ENCODE peak calls at places on chromosome 5, in seven cellular contexts. H is ovary; C is CD8-positive, alpha-beta T cell; O is NCI-H748 treated with DMSO at 0.1 percent for 48 hours; P is upper lobe of right lung; E is psoas muscle; J is stimulated activated CD4-positive, alpha-beta T cell treated with anti-CD3 and anti-CD28 coated beads, Interleukin-15, amount 100 ng/mL, for 1 hour. Q is an unnamed sample.

GRCh38 chr5:133962801-133963476 is 5.5 kb downstream of the C5orf15 start:
- DNase-seq in H (no peak), C (no peak), O (no peak), P (no peak), E (no peak), J (no peak), Q (no peak)

GRCh38 chr5:39584921-39585320 is 160.1 kb upstream of the DAB2 start:
- DNase-seq in H (no peak), C (no peak), O (no peak), P (no peak), E (no peak), J (no peak), Q (no peak)

GRCh38 chr5:149310947-149311675 is 34.2 kb upstream of the GRPEL2 start:
- DNase-seq in H (no peak), C (no peak), O (no peak), P (no peak), E (peak), J (no peak), Q (no peak)

GRCh38 chr5:134403951-134404350 is 7.7 kb downstream of the CDKN2AIPNL start:
- DNase-seq in H (no peak), C (no peak), O (no peak), P (no peak), E (no peak), J (no peak), Q (no peak)

GRCh38 chr5:125722550-125722949 is 700.7 kb upstream of the GRAMD2B start:
- DNase-seq in H (no peak), C (no peak), O (no peak), P (no peak), E (no peak), J (no peak), Q (no peak)

GRCh38 chr5:150054569-150054968 is 31.8 kb downstream of the CSF1R start:
- DNase-seq in H (no peak), C (no peak), O (no peak), P (no peak), E (no peak), J (no peak), Q (no peak)

GRCh38 chr5:153147891-153148623 is 342.4 kb upstream of the GRIA1 start:
- DNase-seq in H (no peak), C (no peak), O (peak), P (no peak), E (no peak), J (no peak), Q (peak)

GRCh38 chr5:151406322-151406947 is 41.0 kb upstream of the SLC36A1 start:
- DNase-seq in H (no peak), C (no peak), O (no peak), P (no peak), E (no peak), J (no peak), Q (no peak)

GRCh38 chr5:168114444-168115017 is 176.9 kb upstream of the WWC1 start:
- DNase-seq in H (no peak), C (no peak), O (peak), P (peak), E (no peak), J (no peak), Q (peak)

GRCh38 chr5:179267071-179267670 is 78.1 kb downstream of the ADAMTS2 start:
- DNase-seq in H (no peak), C (no peak), O (no peak), P (peak), E (peak), J (no peak), Q (peak)

GRCh38 chr5:82347213-82347947 is 69.2 kb upstream of the RPS23 start:
- DNase-seq in H (peak), C (no peak), O (no peak), P (no peak), E (peak), J (no peak), Q (peak)

GRCh38 chr5:158637039-158637438 is 462.7 kb downstream of the EBF1 start:
- DNase-seq in H (no peak), C (no peak), O (no peak), P (no peak), E (no peak), J (no peak), Q (no peak)

GRCh38 chr5:98770158-98770910 is 3.1 kb upstream of the RGMB start:
- DNase-seq in H (peak), C (peak), O (peak), P (peak), E (peak), J (peak), Q (peak)

GRCh38 chr5:167294861-167295685 is 996.4 kb upstream of the WWC1 start:
- DNase-seq in H (no peak), C (no peak), O (no peak), P (no peak), E (no peak), J (no peak), Q (no peak)

GRCh38 chr5:1551426-1551825 is 27.7 kb upstream of the LPCAT1 start:
- DNase-seq in H (no peak), C (no peak), O (no peak), P (no peak), E (no peak), J (no peak), Q (peak)

GRCh38 chr5:125696762-125697161 is 726.4 kb upstream of the GRAMD2B start:
- DNase-seq in H (no peak), C (no peak), O (no peak), P (no peak), E (no peak), J (no peak), Q (no peak)

GRCh38 chr5:117863589-117864296 is 1124.6 kb downstream of the DTWD2 start:
- DNase-seq in H (no peak), C (no peak), O (no peak), P (no peak), E (no peak), J (no peak), Q (no peak)

GRCh38 chr5:9775339-9775738 is 145.2 kb upstream of the TAS2R1 start:
- DNase-seq in H (no peak), C (no peak), O (no peak), P (no peak), E (no peak), J (no peak), Q (no peak)

GRCh38 chr5:29412979-29413378 is 1780.5 kb upstream of the CDH6 start:
- DNase-seq in H (no peak), C (no peak), O (no peak), P (no peak), E (no peak), J (no peak), Q (no peak)

GRCh38 chr5:31165729-31166128 is 27.8 kb upstream of the CDH6 start:
- DNase-seq in H (no peak), C (no peak), O (no peak), P (no peak), E (no peak), J (no peak), Q (no peak)

GRCh38 chr5:122480146-122480545 is 168.1 kb downstream of the SNCAIP start:
- DNase-seq in H (no peak), C (no peak), O (no peak), P (no peak), E (no peak), J (no peak), Q (no peak)

GRCh38 chr5:32679218-32679617 is 31.9 kb upstream of the NPR3 start:
- DNase-seq in H (no peak), C (no peak), O (no peak), P (no peak), E (no peak), J (no peak), Q (no peak)

GRCh38 chr5:107705390-107706014 is 34.8 kb upstream of the EFNA5 start:
- DNase-seq in H (no peak), C (no peak), O (no peak), P (no peak), E (no peak), J (no peak), Q (no peak)

GRCh38 chr5:44619875-44620610 is 188.7 kb upstream of the MRPS30 start:
- DNase-seq in H (no peak), C (no peak), O (no peak), P (no peak), E (no peak), J (no peak), Q (no peak)

GRCh38 chr5:174418809-174419522 is 305.4 kb upstream of the MSX2 start:
- DNase-seq in H (no peak), C (no peak), O (no peak), P (no peak), E (no peak), J (no peak), Q (peak)

GRCh38 chr5:164073013-164073535 is 567.7 kb downstream of the MAT2B start:
- DNase-seq in H (no peak), C (no peak), O (no peak), P (no peak), E (no peak), J (no peak), Q (no peak)

GRCh38 chr5:98372351-98372750 is 401.1 kb upstream of the RGMB start:
- DNase-seq in H (no peak), C (no peak), O (no peak), P (no peak), E (no peak), J (no peak), Q (no peak)

GRCh38 chr5:122142480-122142879 is 13.1 kb downstream of the ZNF474 start:
- DNase-seq in H (no peak), C (no peak), O (no peak), P (no peak), E (no peak), J (no peak), Q (no peak)

GRCh38 chr5:126526493-126526892 is 68.5 kb downstream of the ALDH7A1 start:
- DNase-seq in H (no peak), C (no peak), O (no peak), P (no peak), E (no peak), J (no peak), Q (no peak)

GRCh38 chr5:117084052-117084451 is 509.4 kb upstream of the SEMA6A start:
- DNase-seq in H (no peak), C (no peak), O (no peak), P (no peak), E (no peak), J (no peak), Q (peak)

GRCh38 chr5:38265546-38266179 is 7.3 kb downstream of the EGFLAM start:
- DNase-seq in H (peak), C (no peak), O (peak), P (no peak), E (peak), J (peak), Q (peak)

GRCh38 chr5:54115768-54116403 is 194.5 kb downstream of the ARL15 start:
- DNase-seq in H (no peak), C (no peak), O (no peak), P (no peak), E (no peak), J (no peak), Q (peak)

Q was measured in islet precursor cell.